ENCODE peak calls at places on chromosomes 11 and 22, in four cellular contexts. U is trophoblast cell, M is GM23248, D is neuronal stem cell. A is an unnamed sample. For H3K4me1, the result is how much of the 10 kb centered on the place peaks cover.

GRCh38 chr11:112719736-112720525 is 241.3 kb upstream of the NCAM1 start:
- DNase-seq in D (no peak), U (no peak), M (no peak), A (no peak)

GRCh38 chr11:8019671-8020597 is 32.8 kb downstream of the EIF3F start:
- DNase-seq in M (peak), D (no peak), U (peak), A (no peak)

GRCh38 chr11:40202569-40202968 is 1256.9 kb downstream of the LRRC4C start:
- DNase-seq in U (no peak), D (no peak), M (no peak), A (no peak)

GRCh38 chr11:79437981-79438630 is 2.7 kb downstream of the TENM4 start:
- DNase-seq in M (peak), D (no peak), U (no peak), A (no peak)

GRCh38 chr22:46569055-46569847 is 31.8 kb upstream of the CELSR1 start:
- DNase-seq in D (no peak), M (no peak), U (no peak), A (no peak)

GRCh38 chr11:83521647-83522596 is 235.8 kb upstream of the CCDC90B start:
- DNase-seq in D (no peak), M (peak), U (no peak), A (peak)

GRCh38 chr11:111736621-111737055 is 29.6 kb downstream of the PPP2R1B start:
- DNase-seq in M (peak), D (no peak), U (no peak), A (no peak)

GRCh38 chr11:80846442-80846841 is 1405.6 kb upstream of the TENM4 start:
- DNase-seq in U (no peak), M (no peak), D (no peak), A (no peak)

GRCh38 chr11:114812698-114813097 is 134.4 kb downstream of the NXPE2 start:
- DNase-seq in M (no peak), U (no peak), D (no peak), A (no peak)

GRCh38 chr11:4190519-4190918 is 95.9 kb downstream of the RRM1 start:
- DNase-seq in M (no peak), D (no peak), U (no peak), A (no peak)

GRCh38 chr22:29200901-29201300 is 4.8 kb upstream of the EMID1 start:
- DNase-seq in M (no peak), U (no peak), D (no peak), A (no peak)

GRCh38 chr22:29183971-29184595 is 21.6 kb upstream of the EMID1 start:
- DNase-seq in U (no peak), D (no peak), M (no peak), A (no peak)

GRCh38 chr11:118916842-118917388 is 8.8 kb downstream of the BCL9L start:
- DNase-seq in U (peak), D (no peak), M (peak), A (no peak)

GRCh38 chr11:114354076-114354475 is 46.2 kb downstream of the C11orf71 start:
- DNase-seq in D (no peak), U (peak), M (peak), A (no peak)

GRCh38 chr11:72244317-72245231 is 598 bp upstream of the PHOX2A start:
- DNase-seq in D (no peak), M (no peak), U (no peak), A (no peak)

GRCh38 chr11:74639533-74639932 is 47.2 kb downstream of the POLD3 start:
- DNase-seq in M (no peak), U (no peak), D (no peak), A (no peak)

GRCh38 chr11:119540370-119541125 is 117.6 kb upstream of the THY1 start:
- DNase-seq in U (no peak), D (no peak), M (no peak), A (no peak)

GRCh38 chr11:107182983-107183382 is 164.7 kb upstream of the GUCY1A2 start:
- DNase-seq in M (peak), D (no peak), U (no peak), A (no peak)

GRCh38 chr11:120686516-120686915 is 175.0 kb downstream of the GRIK4 start:
- DNase-seq in M (no peak), U (peak), D (no peak), A (no peak)

GRCh38 chr11:120694706-120695105 is 183.2 kb downstream of the GRIK4 start:
- DNase-seq in D (no peak), M (no peak), U (no peak), A (no peak)

GRCh38 chr11:120688166-120688565 is 176.6 kb downstream of the GRIK4 start:
- DNase-seq in M (no peak), U (no peak), D (no peak), A (no peak)

GRCh38 chr11:120689591-120689990 is 178.0 kb downstream of the GRIK4 start:
- DNase-seq in U (no peak), M (no peak), D (no peak), A (no peak)

DNA sequence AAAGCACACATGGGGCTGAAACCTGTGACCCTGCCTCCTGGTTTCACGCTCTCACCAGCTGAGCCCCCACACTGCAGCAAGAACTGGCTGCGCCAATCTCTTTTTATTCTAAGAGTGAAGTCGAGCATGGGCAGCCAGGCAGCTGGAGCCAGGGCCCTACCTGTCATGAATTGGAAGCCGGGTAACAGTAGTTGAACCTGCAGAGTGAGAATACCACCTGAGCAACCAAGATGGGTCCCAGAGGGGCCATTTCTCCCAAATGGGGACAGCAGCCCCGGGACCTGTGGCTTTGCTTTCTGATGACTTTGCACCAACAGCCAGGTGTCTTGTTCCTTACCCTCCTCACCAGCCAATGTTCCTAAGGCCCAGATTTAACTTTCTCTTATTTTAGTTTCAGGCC is 178.9 kb downstream of the GRIK4 start:
- DNase-seq in M (no peak), D (no peak), U (no peak), A (no peak)
- H3K4me1 ChIP-seq in M (under half), D (under half), U (under half), A (under half)

GRCh38 chr11:61189933-61190332 is 13.4 kb upstream of the PGA3 start:
- DNase-seq in D (no peak), M (no peak), U (no peak), A (no peak)
- H3K4me2 ChIP-seq in D (no peak), M (no peak), U (no peak), A (no peak)

GRCh38 chr11:57353024-57353423 is 14.9 kb downstream of the P2RX3 start:
- DNase-seq in D (no peak), M (no peak), U (no peak), A (no peak)
- H2AFZ ChIP-seq in D (peak), M (no peak), U (no peak), A (no peak)

GRCh38 chr11:85769758-85770157 is 41.2 kb downstream of the SYTL2 start:
- DNase-seq in D (no peak), M (no peak), U (peak), A (no peak)

GRCh38 chr11:85767277-85767676 is 43.7 kb downstream of the SYTL2 start:
- DNase-seq in U (no peak), M (no peak), D (no peak), A (no peak)

GRCh38 chr11:85766801-85767200 is 44.1 kb downstream of the SYTL2 start:
- DNase-seq in U (peak), D (no peak), M (peak), A (no peak)

GRCh38 chr11:85765835-85766234 is 45.1 kb downstream of the SYTL2 start:
- DNase-seq in M (no peak), D (no peak), U (no peak), A (no peak)

DNA sequence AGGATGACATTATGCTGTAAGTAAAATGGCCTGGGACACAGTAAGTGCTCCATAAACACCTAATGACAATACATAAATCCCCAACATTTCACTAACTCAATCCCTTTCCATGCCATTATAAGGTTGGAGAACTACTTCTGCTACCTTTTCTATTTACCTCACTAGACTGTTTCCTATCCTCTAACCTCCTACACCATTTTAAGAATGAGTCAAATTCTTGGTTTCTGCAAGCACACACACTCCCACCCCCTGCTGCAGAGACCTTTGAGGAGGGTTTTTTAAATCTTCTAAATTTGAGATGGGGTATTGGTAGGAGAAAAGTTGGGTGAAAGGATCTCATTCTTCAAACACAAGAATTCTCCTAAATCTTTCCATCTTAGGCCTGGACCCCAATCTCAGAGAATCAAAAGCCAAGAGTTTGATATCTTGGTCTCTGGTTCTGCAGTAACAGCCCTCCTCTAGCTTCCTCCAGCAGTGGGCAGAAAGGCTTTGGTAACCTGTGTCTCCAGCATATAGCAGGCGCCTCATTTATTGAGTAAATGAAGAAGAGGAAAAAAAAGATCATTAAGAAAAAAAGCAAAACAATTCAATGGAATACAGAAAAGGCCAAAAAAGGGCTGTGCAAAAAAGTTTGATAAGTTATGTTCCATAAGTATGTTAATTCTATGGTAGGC is 42.3 kb downstream of the SYTL2 start:
- DNase-seq in D (no peak), M (no peak), U (no peak), A (no peak)
- H3K4me1 ChIP-seq in D (under half), M (under half), U (under half), A (under half)

DNA sequence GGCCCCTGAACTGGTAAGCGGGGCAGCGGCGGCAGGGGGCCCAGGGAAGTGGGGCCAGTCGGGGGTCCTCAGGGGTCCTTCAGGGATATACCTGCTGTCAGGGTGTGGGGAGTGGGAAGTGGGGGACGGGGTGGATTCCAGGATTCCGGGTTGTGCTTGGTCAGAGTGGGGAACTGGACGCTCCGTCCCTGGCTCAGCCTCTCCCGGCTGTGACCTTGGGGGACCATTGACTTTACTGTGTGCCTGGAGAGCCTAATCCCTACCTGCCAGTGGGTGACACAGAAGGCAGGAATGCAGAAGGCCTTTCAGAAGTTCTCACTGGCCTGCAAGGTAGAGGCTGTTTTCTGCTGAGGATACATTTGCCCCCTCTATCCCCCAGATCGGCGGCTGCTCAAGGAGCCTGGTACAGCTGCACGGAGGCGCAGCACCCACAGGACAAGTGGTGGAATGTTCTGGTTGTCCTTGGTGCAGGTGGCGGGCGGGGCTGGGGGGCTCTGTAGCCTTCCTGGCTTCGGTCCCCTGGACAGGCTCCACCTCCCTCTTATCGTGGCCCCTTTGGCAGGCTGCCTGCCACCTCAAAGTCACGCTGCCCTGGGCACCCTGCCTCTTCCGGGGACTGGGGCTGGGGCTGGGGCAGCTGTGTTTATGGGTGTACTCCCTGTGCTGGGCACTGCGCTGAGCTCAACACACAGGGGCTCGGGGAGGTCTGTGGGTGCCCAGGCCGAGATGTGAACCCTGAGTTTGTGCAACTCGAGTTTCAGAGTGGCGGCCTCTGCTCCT is 18.4 kb downstream of the KCNQ1 start:
- DNase-seq in U (no peak), D (no peak), M (no peak), A (no peak)
- H3K4me2 ChIP-seq in U (no peak), D (no peak), M (no peak), A (no peak)

GRCh38 chr22:39013923-39014722 is at the start of gene APOBEC3C:
- DNase-seq in D (peak), U (peak), M (peak), A (peak)

GRCh38 chr22:39012525-39013516 is 1.2 kb upstream of the APOBEC3C start:
- DNase-seq in D (no peak), U (no peak), M (no peak), A (no peak)

GRCh38 chr22:39007177-39007576 is 6.9 kb upstream of the APOBEC3C start:
- DNase-seq in U (no peak), D (no peak), M (no peak), A (no peak)

GRCh38 chr22:39016592-39016991 is 2.5 kb downstream of the APOBEC3C start:
- DNase-seq in U (no peak), D (no peak), M (no peak), A (no peak)

GRCh38 chr22:39010946-39011625 is 3.0 kb upstream of the APOBEC3C start:
- DNase-seq in U (no peak), D (no peak), M (no peak), A (no peak)
- H2AFZ ChIP-seq in U (no peak), D (no peak), M (no peak), A (no peak)

DNA sequence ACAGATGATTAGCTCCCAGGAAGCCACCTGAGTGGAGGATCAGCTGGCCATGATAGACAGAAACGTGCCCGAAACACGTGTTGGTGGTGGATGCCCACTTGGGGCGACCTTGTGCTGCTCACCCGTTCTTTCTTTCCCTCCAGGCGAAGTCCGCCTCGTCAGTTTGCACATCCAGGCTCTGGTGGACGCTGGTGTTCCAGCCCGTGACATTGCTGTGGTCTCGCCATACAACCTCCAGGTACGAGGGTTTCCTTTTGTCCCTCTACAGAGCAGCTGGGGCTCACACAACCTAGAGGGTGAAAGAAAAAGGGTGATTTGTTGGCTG is 30.6 kb downstream of the IGHMBP2 start:
- DNase-seq in U (no peak), M (no peak), D (no peak), A (no peak)
- H3K4me1 ChIP-seq in U (under half), M (under half), D (under half), A (under half)

GRCh38 chr11:13336246-13336873 is 58.8 kb downstream of the BMAL1 start:
- DNase-seq in M (peak), D (no peak), U (no peak), A (no peak)

GRCh38 chr11:13339196-13340153 is 61.9 kb downstream of the BMAL1 start:
- DNase-seq in D (no peak), M (peak), U (no peak), A (no peak)

GRCh38 chr11:13341028-13341427 is 63.4 kb downstream of the BMAL1 start:
- DNase-seq in M (no peak), U (no peak), D (no peak), A (no peak)

GRCh38 chr11:13337986-13338436 is 60.4 kb downstream of the BMAL1 start:
- DNase-seq in D (no peak), U (no peak), M (peak), A (no peak)

DNA sequence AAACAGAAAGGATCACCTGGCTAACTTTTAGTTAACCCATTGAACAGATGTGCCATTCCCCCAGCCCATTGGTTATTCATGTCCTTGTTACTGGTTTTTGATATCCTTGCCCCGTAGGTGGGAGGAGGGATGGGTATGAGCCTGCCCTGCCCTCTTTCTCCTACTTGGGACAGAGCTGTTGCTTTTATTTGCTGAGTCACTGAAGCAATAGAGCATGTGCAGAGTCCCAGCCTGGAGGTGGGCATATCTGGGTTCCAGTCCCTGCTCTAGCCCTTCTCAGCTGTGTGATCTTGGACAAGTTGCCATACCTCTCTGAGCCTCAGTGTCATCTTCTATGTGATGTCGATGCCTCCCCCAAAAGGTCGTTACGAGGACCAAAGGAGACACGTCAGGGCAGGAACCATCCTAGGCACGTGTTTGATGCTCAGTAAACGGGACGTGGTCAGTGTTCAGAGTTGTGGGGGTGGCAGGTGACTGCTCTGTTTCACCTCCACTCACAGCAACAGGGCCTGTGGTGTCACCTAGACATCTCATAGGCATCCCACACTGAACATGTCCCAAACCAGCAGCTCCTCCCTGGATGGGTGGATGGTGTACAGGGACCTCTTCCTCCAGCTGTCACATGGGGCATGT is 61.0 kb downstream of the BMAL1 start:
- DNase-seq in D (no peak), M (peak), U (no peak), A (no peak)
- H3K4me2 ChIP-seq in D (no peak), M (peak), U (peak), A (no peak)

DNA sequence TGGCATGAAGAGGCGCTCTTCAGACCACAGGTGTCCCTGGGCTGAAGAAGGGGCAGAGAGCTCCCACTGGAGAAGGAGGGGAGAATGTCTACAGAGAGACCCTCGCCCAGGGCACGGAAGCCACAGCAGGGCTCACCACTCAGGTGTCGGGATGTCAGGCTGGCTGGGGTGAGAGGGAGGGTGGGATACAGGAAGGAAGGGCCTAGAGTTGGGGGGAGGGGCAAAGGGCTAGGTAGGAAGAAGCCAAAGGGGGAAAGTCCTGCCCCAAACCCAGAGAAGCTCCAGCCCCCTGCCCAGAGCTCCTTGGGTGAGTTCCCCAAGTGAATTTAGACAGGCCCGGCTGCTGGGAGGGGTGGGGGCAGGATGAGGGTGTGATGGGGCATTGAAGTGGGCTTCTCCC is 232.0 kb downstream of the CEP164 start:
- DNase-seq in U (no peak), D (no peak), M (no peak), A (no peak)
- H2AFZ ChIP-seq in U (no peak), D (no peak), M (no peak), A (no peak)

A was measured in OCI-LY7.